ENCODE peak calls at places on chromosomes 16 and 17, in seven cellular contexts. One of them, this sample, is unnamed. For H3K27me3, the result is how much of the 10 kb centered on the place peaks cover.

GRCh38 chr17:10278218-10278617 is 79.8 kb upstream of the GAS7 start:
- DNase-seq in brain microvascular endothelial cell: no peak
- DNase-seq in IMR-90: no peak
- DNase-seq in fibroblast of lung: no peak
- DNase-seq in CD4-positive, alpha-beta T cell: no peak
- DNase-seq in CD8-positive, alpha-beta memory T cell: no peak
- DNase-seq in GM06990: no peak
- DNase-seq in this sample: no peak

GRCh38 chr16:3362931-3363330 is 7.2 kb downstream of the OR2C1 start:
- DNase-seq in CD8-positive, alpha-beta memory T cell: no peak
- DNase-seq in IMR-90: no peak
- DNase-seq in CD4-positive, alpha-beta T cell: no peak
- DNase-seq in GM06990: no peak
- DNase-seq in fibroblast of lung: no peak
- DNase-seq in brain microvascular endothelial cell: no peak
- DNase-seq in this sample: no peak

GRCh38 chr16:21593530-21594289 is 5.7 kb upstream of the METTL9 start:
- DNase-seq in GM06990: no peak
- DNase-seq in CD4-positive, alpha-beta T cell: no peak
- DNase-seq in brain microvascular endothelial cell: no peak
- DNase-seq in CD8-positive, alpha-beta memory T cell: no peak
- DNase-seq in fibroblast of lung: no peak
- DNase-seq in IMR-90: no peak
- DNase-seq in this sample: no peak

GRCh38 chr17:29292992-29293889 is 707 bp downstream of the NUFIP2 start:
- DNase-seq in GM06990: peak
- DNase-seq in IMR-90: peak
- DNase-seq in CD4-positive, alpha-beta T cell: peak
- DNase-seq in brain microvascular endothelial cell: peak
- DNase-seq in CD8-positive, alpha-beta memory T cell: peak
- DNase-seq in fibroblast of lung: peak
- DNase-seq in this sample: peak

GRCh38 chr17:72119963-72120877 is 600 bp upstream of the SOX9 start:
- DNase-seq in CD8-positive, alpha-beta memory T cell: no peak
- DNase-seq in brain microvascular endothelial cell: peak
- DNase-seq in CD4-positive, alpha-beta T cell: no peak
- DNase-seq in fibroblast of lung: peak
- DNase-seq in GM06990: peak
- DNase-seq in IMR-90: peak
- DNase-seq in this sample: peak

GRCh38 chr17:74738051-74738996 is 1.3 kb downstream of the RAB37 start:
- DNase-seq in CD4-positive, alpha-beta T cell: peak
- DNase-seq in IMR-90: no peak
- DNase-seq in fibroblast of lung: no peak
- DNase-seq in CD8-positive, alpha-beta memory T cell: peak
- DNase-seq in brain microvascular endothelial cell: no peak
- DNase-seq in GM06990: peak
- DNase-seq in this sample: peak

GRCh38 chr17:43015579-43015978 is 6.6 kb downstream of the VAT1 start:
- DNase-seq in CD8-positive, alpha-beta memory T cell: no peak
- DNase-seq in fibroblast of lung: no peak
- DNase-seq in IMR-90: no peak
- DNase-seq in CD4-positive, alpha-beta T cell: no peak
- DNase-seq in brain microvascular endothelial cell: no peak
- DNase-seq in GM06990: no peak
- DNase-seq in this sample: no peak

GRCh38 chr17:28570716-28571254 is 539 bp downstream of the PIGS start:
- DNase-seq in IMR-90: no peak
- DNase-seq in CD8-positive, alpha-beta memory T cell: peak
- DNase-seq in brain microvascular endothelial cell: no peak
- DNase-seq in GM06990: peak
- DNase-seq in fibroblast of lung: no peak
- DNase-seq in CD4-positive, alpha-beta T cell: peak
- DNase-seq in this sample: peak

GRCh38 chr17:12665263-12666210 is at the start of gene MYOCD:
- DNase-seq in GM06990: peak
- DNase-seq in CD8-positive, alpha-beta memory T cell: no peak
- DNase-seq in fibroblast of lung: peak
- DNase-seq in CD4-positive, alpha-beta T cell: no peak
- DNase-seq in brain microvascular endothelial cell: peak
- DNase-seq in IMR-90: peak
- DNase-seq in this sample: no peak

GRCh38 chr17:62618647-62619412 is 8.6 kb upstream of the MRC2 start:
- DNase-seq in brain microvascular endothelial cell: no peak
- DNase-seq in CD4-positive, alpha-beta T cell: no peak
- DNase-seq in GM06990: no peak
- DNase-seq in fibroblast of lung: no peak
- DNase-seq in IMR-90: no peak
- DNase-seq in CD8-positive, alpha-beta memory T cell: no peak
- DNase-seq in this sample: no peak

GRCh38 chr17:72711531-72712310 is 380.8 kb downstream of the SLC39A11 start:
- DNase-seq in IMR-90: no peak
- DNase-seq in brain microvascular endothelial cell: no peak
- DNase-seq in CD8-positive, alpha-beta memory T cell: no peak
- DNase-seq in CD4-positive, alpha-beta T cell: no peak
- DNase-seq in fibroblast of lung: no peak
- DNase-seq in GM06990: no peak
- DNase-seq in this sample: no peak

GRCh38 chr17:60817187-60817586 is 139.5 kb downstream of the BCAS3 start:
- DNase-seq in IMR-90: peak
- DNase-seq in brain microvascular endothelial cell: peak
- DNase-seq in CD8-positive, alpha-beta memory T cell: no peak
- DNase-seq in CD4-positive, alpha-beta T cell: no peak
- DNase-seq in fibroblast of lung: peak
- DNase-seq in GM06990: no peak
- DNase-seq in this sample: peak

GRCh38 chr16:9992441-9992840 is 189.8 kb downstream of the GRIN2A start:
- DNase-seq in GM06990: no peak
- DNase-seq in CD4-positive, alpha-beta T cell: no peak
- DNase-seq in brain microvascular endothelial cell: no peak
- DNase-seq in fibroblast of lung: no peak
- DNase-seq in CD8-positive, alpha-beta memory T cell: no peak
- DNase-seq in IMR-90: no peak
- DNase-seq in this sample: no peak

GRCh38 chr17:47203984-47204721 is 5.0 kb upstream of the MYL4 start:
- DNase-seq in IMR-90: peak
- DNase-seq in GM06990: no peak
- DNase-seq in CD8-positive, alpha-beta memory T cell: peak
- DNase-seq in fibroblast of lung: peak
- DNase-seq in CD4-positive, alpha-beta T cell: peak
- DNase-seq in brain microvascular endothelial cell: peak
- DNase-seq in this sample: no peak

GRCh38 chr16:70432304-70432799 is 6.5 kb downstream of the ST3GAL2 start:
- DNase-seq in CD4-positive, alpha-beta T cell: no peak
- DNase-seq in CD8-positive, alpha-beta memory T cell: no peak
- DNase-seq in brain microvascular endothelial cell: no peak
- DNase-seq in GM06990: no peak
- DNase-seq in fibroblast of lung: no peak
- DNase-seq in IMR-90: no peak
- DNase-seq in this sample: no peak

GRCh38 chr16:53457670-53458069 is 23.4 kb downstream of the RBL2 start:
- DNase-seq in IMR-90: no peak
- DNase-seq in brain microvascular endothelial cell: no peak
- DNase-seq in fibroblast of lung: no peak
- DNase-seq in CD8-positive, alpha-beta memory T cell: peak
- DNase-seq in GM06990: peak
- DNase-seq in CD4-positive, alpha-beta T cell: peak
- DNase-seq in this sample: no peak

GRCh38 chr17:73184133-73184993 is 8.5 kb upstream of the COG1 start:
- DNase-seq in brain microvascular endothelial cell: no peak
- DNase-seq in CD8-positive, alpha-beta memory T cell: no peak
- DNase-seq in CD4-positive, alpha-beta T cell: no peak
- DNase-seq in GM06990: no peak
- DNase-seq in fibroblast of lung: no peak
- DNase-seq in IMR-90: no peak
- DNase-seq in this sample: no peak

GRCh38 chr17:81419333-81419885 is 24.2 kb downstream of the BAHCC1 start:
- DNase-seq in IMR-90: peak
- DNase-seq in CD8-positive, alpha-beta memory T cell: no peak
- DNase-seq in GM06990: no peak
- DNase-seq in CD4-positive, alpha-beta T cell: no peak
- DNase-seq in fibroblast of lung: peak
- DNase-seq in brain microvascular endothelial cell: peak
- DNase-seq in this sample: peak

GRCh38 chr16:66442502-66443268 is 15.6 kb downstream of the BEAN1 start:
- DNase-seq in brain microvascular endothelial cell: no peak
- DNase-seq in CD4-positive, alpha-beta T cell: no peak
- DNase-seq in CD8-positive, alpha-beta memory T cell: no peak
- DNase-seq in IMR-90: no peak
- DNase-seq in fibroblast of lung: no peak
- DNase-seq in GM06990: no peak
- DNase-seq in this sample: no peak
- H3K27me3 ChIP-seq in brain microvascular endothelial cell: under half
- H3K27me3 ChIP-seq in CD4-positive, alpha-beta T cell: under half
- H3K27me3 ChIP-seq in CD8-positive, alpha-beta memory T cell: under half
- H3K27me3 ChIP-seq in IMR-90: half or more
- H3K27me3 ChIP-seq in fibroblast of lung: under half
- H3K27me3 ChIP-seq in GM06990: under half
- H3K27me3 ChIP-seq in this sample: under half

GRCh38 chr16:67486805-67487204 is 3.5 kb upstream of the AGRP start:
- DNase-seq in IMR-90: no peak
- DNase-seq in GM06990: no peak
- DNase-seq in CD4-positive, alpha-beta T cell: no peak
- DNase-seq in brain microvascular endothelial cell: no peak
- DNase-seq in fibroblast of lung: no peak
- DNase-seq in CD8-positive, alpha-beta memory T cell: no peak
- DNase-seq in this sample: no peak

GRCh38 chr16:67489401-67490083 is 6.2 kb upstream of the AGRP start:
- DNase-seq in GM06990: no peak
- DNase-seq in IMR-90: no peak
- DNase-seq in CD8-positive, alpha-beta memory T cell: no peak
- DNase-seq in brain microvascular endothelial cell: no peak
- DNase-seq in CD4-positive, alpha-beta T cell: no peak
- DNase-seq in fibroblast of lung: no peak
- DNase-seq in this sample: no peak

DNA sequence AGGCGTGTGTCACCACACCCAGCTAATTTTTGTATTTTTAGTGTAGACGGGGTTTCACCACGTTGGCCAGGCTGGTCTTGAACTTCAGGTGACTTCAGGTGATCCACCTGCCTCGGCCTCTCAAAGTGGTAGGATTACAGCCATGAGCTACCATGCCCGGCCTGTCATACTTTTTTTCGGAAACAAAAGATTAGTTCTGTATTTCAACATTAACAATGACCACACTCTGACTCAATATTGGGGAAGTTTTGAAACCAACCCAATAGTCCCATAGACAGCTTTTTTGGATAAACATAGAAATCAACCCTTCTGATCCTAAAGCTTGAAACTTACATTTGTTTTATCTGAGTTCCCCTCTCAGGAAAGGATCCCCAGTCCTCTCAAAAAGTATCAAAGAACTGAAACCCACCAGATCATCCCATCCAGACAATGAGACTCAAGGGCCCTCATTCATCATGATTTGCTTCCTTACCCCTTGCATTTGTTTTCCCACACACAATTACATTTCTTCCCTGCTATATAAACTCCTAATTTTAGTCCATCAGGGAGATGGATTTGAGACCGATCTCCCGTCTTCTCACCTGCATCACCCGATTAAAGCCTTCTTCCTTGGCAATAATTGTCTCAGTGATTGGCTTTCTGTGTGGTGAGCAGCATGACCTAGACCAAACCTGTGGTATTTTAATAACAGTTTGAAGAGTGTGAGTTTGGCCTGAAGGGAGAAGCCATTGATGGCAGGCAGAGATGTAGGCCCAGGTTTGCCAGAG is 7.2 kb upstream of the AGRP start:
- DNase-seq in CD8-positive, alpha-beta memory T cell: no peak
- DNase-seq in CD4-positive, alpha-beta T cell: no peak
- DNase-seq in GM06990: no peak
- DNase-seq in fibroblast of lung: no peak
- DNase-seq in IMR-90: peak
- DNase-seq in brain microvascular endothelial cell: no peak
- DNase-seq in this sample: peak
- H3K27me3 ChIP-seq in CD8-positive, alpha-beta memory T cell: under half
- H3K27me3 ChIP-seq in CD4-positive, alpha-beta T cell: under half
- H3K27me3 ChIP-seq in GM06990: under half
- H3K27me3 ChIP-seq in fibroblast of lung: under half
- H3K27me3 ChIP-seq in IMR-90: under half
- H3K27me3 ChIP-seq in brain microvascular endothelial cell: under half
- H3K27me3 ChIP-seq in this sample: under half

DNA sequence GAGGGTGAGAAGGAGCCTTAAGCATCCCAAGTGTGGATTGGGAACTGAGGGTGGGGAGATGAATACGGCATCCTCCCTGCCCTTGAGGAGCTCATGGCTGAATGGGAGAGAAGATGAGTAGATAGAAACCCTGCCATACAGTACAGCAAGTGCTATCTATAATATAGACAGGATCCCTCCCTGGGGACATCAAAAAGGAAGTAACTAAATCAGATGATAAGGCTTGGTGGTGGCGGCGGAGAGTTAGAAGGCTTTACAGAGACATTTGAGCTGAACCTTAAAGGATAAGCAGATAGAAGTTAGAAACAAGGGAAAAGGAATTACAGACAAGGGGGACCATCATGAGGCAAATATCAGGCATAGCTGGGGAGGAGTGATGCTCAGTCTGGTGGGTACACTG is 67.5 kb upstream of the TMEM132E start:
- DNase-seq in CD8-positive, alpha-beta memory T cell: no peak
- DNase-seq in IMR-90: no peak
- DNase-seq in GM06990: no peak
- DNase-seq in fibroblast of lung: no peak
- DNase-seq in CD4-positive, alpha-beta T cell: no peak
- DNase-seq in brain microvascular endothelial cell: no peak
- DNase-seq in this sample: no peak
- H3K27me3 ChIP-seq in CD8-positive, alpha-beta memory T cell: under half
- H3K27me3 ChIP-seq in IMR-90: under half
- H3K27me3 ChIP-seq in GM06990: under half
- H3K27me3 ChIP-seq in fibroblast of lung: under half
- H3K27me3 ChIP-seq in CD4-positive, alpha-beta T cell: under half
- H3K27me3 ChIP-seq in brain microvascular endothelial cell: under half
- H3K27me3 ChIP-seq in this sample: under half

DNA sequence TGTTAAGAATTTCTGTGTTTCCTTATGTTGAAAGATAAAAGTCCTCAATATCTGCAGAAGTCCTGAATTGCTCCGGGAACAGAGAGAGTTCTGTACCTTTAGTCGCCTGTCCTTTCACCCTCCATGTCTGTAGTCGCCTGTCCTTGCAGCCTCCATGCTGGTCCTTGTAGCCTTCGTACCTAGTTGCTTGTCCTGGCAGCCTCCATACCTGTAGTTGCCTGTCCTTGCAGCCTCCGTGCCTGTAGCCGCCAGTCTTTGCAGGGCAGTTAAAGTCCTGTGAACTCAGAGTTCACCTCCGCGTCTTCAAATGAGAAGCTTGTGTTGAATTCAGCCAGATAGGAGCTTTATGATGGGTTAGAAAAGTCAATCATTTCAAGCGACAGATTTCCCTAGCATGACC is 19.5 kb upstream of the ITGAX start:
- DNase-seq in fibroblast of lung: no peak
- DNase-seq in CD8-positive, alpha-beta memory T cell: no peak
- DNase-seq in brain microvascular endothelial cell: no peak
- DNase-seq in CD4-positive, alpha-beta T cell: no peak
- DNase-seq in GM06990: no peak
- DNase-seq in IMR-90: no peak
- DNase-seq in this sample: no peak
- H3K27me3 ChIP-seq in fibroblast of lung: under half
- H3K27me3 ChIP-seq in CD8-positive, alpha-beta memory T cell: under half
- H3K27me3 ChIP-seq in brain microvascular endothelial cell: under half
- H3K27me3 ChIP-seq in CD4-positive, alpha-beta T cell: under half
- H3K27me3 ChIP-seq in GM06990: under half
- H3K27me3 ChIP-seq in IMR-90: under half
- H3K27me3 ChIP-seq in this sample: under half

GRCh38 chr16:818132-818531 is 17.6 kb upstream of the GNG13 start:
- DNase-seq in IMR-90: no peak
- DNase-seq in fibroblast of lung: no peak
- DNase-seq in CD8-positive, alpha-beta memory T cell: no peak
- DNase-seq in GM06990: no peak
- DNase-seq in CD4-positive, alpha-beta T cell: no peak
- DNase-seq in brain microvascular endothelial cell: no peak
- DNase-seq in this sample: no peak
- H3K27me3 ChIP-seq in IMR-90: under half
- H3K27me3 ChIP-seq in fibroblast of lung: under half
- H3K27me3 ChIP-seq in CD8-positive, alpha-beta memory T cell: under half
- H3K27me3 ChIP-seq in GM06990: under half
- H3K27me3 ChIP-seq in CD4-positive, alpha-beta T cell: under half
- H3K27me3 ChIP-seq in brain microvascular endothelial cell: under half
- H3K27me3 ChIP-seq in this sample: under half